ENCODE peak calls at places on chromosome 22, in nine cellular contexts. One of them, this sample, is unnamed. For H3K27me3, the result is how much of the 10 kb centered on the place peaks cover.

GRCh38 chr22:38314992-38315800 is 2.0 kb downstream of the CSNK1E start:
- DNase-seq in PC-3: no peak
- DNase-seq in CD8-positive, alpha-beta T cell: no peak
- DNase-seq in MM.1S: peak
- DNase-seq in psoas muscle: no peak
- DNase-seq in brain microvascular endothelial cell: no peak
- DNase-seq in IMR-90: peak
- DNase-seq in ovary: no peak
- DNase-seq in upper lobe of right lung: no peak
- DNase-seq in this sample: no peak

GRCh38 chr22:35839811-35840739 is 122.4 kb downstream of the APOL5 start:
- DNase-seq in PC-3: peak
- DNase-seq in CD8-positive, alpha-beta T cell: no peak
- DNase-seq in MM.1S: peak
- DNase-seq in psoas muscle: peak
- DNase-seq in brain microvascular endothelial cell: peak
- DNase-seq in IMR-90: peak
- DNase-seq in ovary: peak
- DNase-seq in upper lobe of right lung: peak
- DNase-seq in this sample: peak

GRCh38 chr22:26502688-26503561 is 9.3 kb downstream of the TFIP11 start:
- DNase-seq in PC-3: peak
- DNase-seq in CD8-positive, alpha-beta T cell: peak
- DNase-seq in MM.1S: peak
- DNase-seq in psoas muscle: peak
- DNase-seq in brain microvascular endothelial cell: peak
- DNase-seq in IMR-90: peak
- DNase-seq in ovary: no peak
- DNase-seq in upper lobe of right lung: no peak
- DNase-seq in this sample: peak

GRCh38 chr22:28855355-28856094 is 27.8 kb upstream of the ZNRF3 start:
- DNase-seq in PC-3: peak
- DNase-seq in CD8-positive, alpha-beta T cell: peak
- DNase-seq in MM.1S: peak
- DNase-seq in psoas muscle: no peak
- DNase-seq in brain microvascular endothelial cell: peak
- DNase-seq in IMR-90: peak
- DNase-seq in ovary: peak
- DNase-seq in upper lobe of right lung: no peak
- DNase-seq in this sample: peak

GRCh38 chr22:19853879-19854777 is 546 bp downstream of the GNB1L start:
- DNase-seq in PC-3: no peak
- DNase-seq in CD8-positive, alpha-beta T cell: no peak
- DNase-seq in MM.1S: peak
- DNase-seq in psoas muscle: no peak
- DNase-seq in brain microvascular endothelial cell: no peak
- DNase-seq in IMR-90: no peak
- DNase-seq in ovary: no peak
- DNase-seq in upper lobe of right lung: peak
- DNase-seq in this sample: no peak

GRCh38 chr22:45648320-45649070 is 23.1 kb upstream of the ATXN10 start:
- DNase-seq in PC-3: no peak
- DNase-seq in CD8-positive, alpha-beta T cell: no peak
- DNase-seq in MM.1S: no peak
- DNase-seq in psoas muscle: no peak
- DNase-seq in brain microvascular endothelial cell: no peak
- DNase-seq in IMR-90: no peak
- DNase-seq in ovary: no peak
- DNase-seq in upper lobe of right lung: peak
- DNase-seq in this sample: no peak

GRCh38 chr22:39264344-39265116 is 19.7 kb upstream of the PDGFB start:
- DNase-seq in PC-3: no peak
- DNase-seq in CD8-positive, alpha-beta T cell: no peak
- DNase-seq in MM.1S: no peak
- DNase-seq in psoas muscle: peak
- DNase-seq in brain microvascular endothelial cell: no peak
- DNase-seq in IMR-90: no peak
- DNase-seq in ovary: no peak
- DNase-seq in upper lobe of right lung: no peak
- DNase-seq in this sample: no peak

GRCh38 chr22:46432164-46433068 is 96.9 kb downstream of the TRMU start:
- DNase-seq in PC-3: no peak
- DNase-seq in CD8-positive, alpha-beta T cell: peak
- DNase-seq in MM.1S: peak
- DNase-seq in psoas muscle: no peak
- DNase-seq in brain microvascular endothelial cell: no peak
- DNase-seq in IMR-90: no peak
- DNase-seq in ovary: no peak
- DNase-seq in upper lobe of right lung: no peak
- DNase-seq in this sample: no peak

GRCh38 chr22:17705565-17706450 is 67.3 kb downstream of the BCL2L13 start:
- DNase-seq in PC-3: peak
- DNase-seq in CD8-positive, alpha-beta T cell: no peak
- DNase-seq in MM.1S: no peak
- DNase-seq in psoas muscle: no peak
- DNase-seq in brain microvascular endothelial cell: no peak
- DNase-seq in IMR-90: peak
- DNase-seq in ovary: no peak
- DNase-seq in upper lobe of right lung: no peak
- DNase-seq in this sample: peak

GRCh38 chr22:17706947-17707346 is 67.3 kb downstream of the BID start:
- DNase-seq in PC-3: no peak
- DNase-seq in CD8-positive, alpha-beta T cell: no peak
- DNase-seq in MM.1S: no peak
- DNase-seq in psoas muscle: no peak
- DNase-seq in brain microvascular endothelial cell: no peak
- DNase-seq in IMR-90: no peak
- DNase-seq in ovary: no peak
- DNase-seq in upper lobe of right lung: no peak
- DNase-seq in this sample: no peak

GRCh38 chr22:17706451-17706900 is 67.8 kb downstream of the BID start:
- DNase-seq in PC-3: peak
- DNase-seq in CD8-positive, alpha-beta T cell: peak
- DNase-seq in MM.1S: peak
- DNase-seq in psoas muscle: no peak
- DNase-seq in brain microvascular endothelial cell: peak
- DNase-seq in IMR-90: peak
- DNase-seq in ovary: peak
- DNase-seq in upper lobe of right lung: no peak
- DNase-seq in this sample: peak

GRCh38 chr22:17710023-17710422 is 64.2 kb downstream of the BID start:
- DNase-seq in PC-3: no peak
- DNase-seq in CD8-positive, alpha-beta T cell: no peak
- DNase-seq in MM.1S: no peak
- DNase-seq in psoas muscle: no peak
- DNase-seq in brain microvascular endothelial cell: no peak
- DNase-seq in IMR-90: no peak
- DNase-seq in ovary: no peak
- DNase-seq in upper lobe of right lung: no peak
- DNase-seq in this sample: no peak

DNA sequence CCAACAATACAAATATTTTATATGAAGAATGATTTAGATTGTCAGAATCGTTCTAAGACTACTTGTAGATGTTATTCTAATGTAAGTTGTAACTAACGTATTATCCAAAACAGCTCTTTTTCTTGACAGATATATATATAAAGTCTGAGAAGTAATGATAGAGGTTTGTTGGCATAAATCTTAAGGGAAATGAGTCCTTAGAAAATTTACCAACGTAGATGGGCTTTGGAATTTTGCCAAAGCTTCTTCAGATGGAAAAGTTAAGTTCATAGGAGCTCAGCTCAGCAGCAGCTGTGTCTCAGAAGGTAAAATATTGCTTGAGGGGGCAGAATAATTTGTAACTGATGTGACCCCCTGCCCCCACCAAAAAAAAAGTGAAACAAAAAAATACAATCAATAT is 66.7 kb downstream of the BID start:
- DNase-seq in PC-3: no peak
- DNase-seq in CD8-positive, alpha-beta T cell: no peak
- DNase-seq in MM.1S: no peak
- DNase-seq in psoas muscle: no peak
- DNase-seq in brain microvascular endothelial cell: no peak
- DNase-seq in IMR-90: no peak
- DNase-seq in ovary: no peak
- DNase-seq in upper lobe of right lung: no peak
- DNase-seq in this sample: no peak
- H3K4me3 ChIP-seq in PC-3: no peak
- H3K4me3 ChIP-seq in CD8-positive, alpha-beta T cell: no peak
- H3K4me3 ChIP-seq in MM.1S: no peak
- H3K4me3 ChIP-seq in psoas muscle: peak
- H3K4me3 ChIP-seq in brain microvascular endothelial cell: peak
- H3K4me3 ChIP-seq in IMR-90: peak
- H3K4me3 ChIP-seq in ovary: no peak
- H3K4me3 ChIP-seq in upper lobe of right lung: peak
- H3K4me3 ChIP-seq in this sample: no peak

GRCh38 chr22:32333769-32334639 is 23.7 kb upstream of the RFPL3 start:
- DNase-seq in PC-3: no peak
- DNase-seq in CD8-positive, alpha-beta T cell: no peak
- DNase-seq in MM.1S: no peak
- DNase-seq in psoas muscle: no peak
- DNase-seq in brain microvascular endothelial cell: no peak
- DNase-seq in IMR-90: no peak
- DNase-seq in ovary: no peak
- DNase-seq in upper lobe of right lung: peak
- DNase-seq in this sample: no peak

GRCh38 chr22:32334640-32335365 is 22.9 kb upstream of the RFPL3 start:
- DNase-seq in PC-3: no peak
- DNase-seq in CD8-positive, alpha-beta T cell: no peak
- DNase-seq in MM.1S: no peak
- DNase-seq in psoas muscle: no peak
- DNase-seq in brain microvascular endothelial cell: no peak
- DNase-seq in IMR-90: no peak
- DNase-seq in ovary: no peak
- DNase-seq in upper lobe of right lung: peak
- DNase-seq in this sample: no peak

GRCh38 chr22:32333141-32333768 is 24.4 kb upstream of the RFPL3 start:
- DNase-seq in PC-3: no peak
- DNase-seq in CD8-positive, alpha-beta T cell: no peak
- DNase-seq in MM.1S: no peak
- DNase-seq in psoas muscle: no peak
- DNase-seq in brain microvascular endothelial cell: no peak
- DNase-seq in IMR-90: no peak
- DNase-seq in ovary: no peak
- DNase-seq in upper lobe of right lung: peak
- DNase-seq in this sample: no peak

GRCh38 chr22:32331236-32331917 is 26.3 kb upstream of the RFPL3 start:
- DNase-seq in PC-3: no peak
- DNase-seq in CD8-positive, alpha-beta T cell: no peak
- DNase-seq in MM.1S: no peak
- DNase-seq in psoas muscle: no peak
- DNase-seq in brain microvascular endothelial cell: no peak
- DNase-seq in IMR-90: no peak
- DNase-seq in ovary: no peak
- DNase-seq in upper lobe of right lung: peak
- DNase-seq in this sample: no peak

DNA sequence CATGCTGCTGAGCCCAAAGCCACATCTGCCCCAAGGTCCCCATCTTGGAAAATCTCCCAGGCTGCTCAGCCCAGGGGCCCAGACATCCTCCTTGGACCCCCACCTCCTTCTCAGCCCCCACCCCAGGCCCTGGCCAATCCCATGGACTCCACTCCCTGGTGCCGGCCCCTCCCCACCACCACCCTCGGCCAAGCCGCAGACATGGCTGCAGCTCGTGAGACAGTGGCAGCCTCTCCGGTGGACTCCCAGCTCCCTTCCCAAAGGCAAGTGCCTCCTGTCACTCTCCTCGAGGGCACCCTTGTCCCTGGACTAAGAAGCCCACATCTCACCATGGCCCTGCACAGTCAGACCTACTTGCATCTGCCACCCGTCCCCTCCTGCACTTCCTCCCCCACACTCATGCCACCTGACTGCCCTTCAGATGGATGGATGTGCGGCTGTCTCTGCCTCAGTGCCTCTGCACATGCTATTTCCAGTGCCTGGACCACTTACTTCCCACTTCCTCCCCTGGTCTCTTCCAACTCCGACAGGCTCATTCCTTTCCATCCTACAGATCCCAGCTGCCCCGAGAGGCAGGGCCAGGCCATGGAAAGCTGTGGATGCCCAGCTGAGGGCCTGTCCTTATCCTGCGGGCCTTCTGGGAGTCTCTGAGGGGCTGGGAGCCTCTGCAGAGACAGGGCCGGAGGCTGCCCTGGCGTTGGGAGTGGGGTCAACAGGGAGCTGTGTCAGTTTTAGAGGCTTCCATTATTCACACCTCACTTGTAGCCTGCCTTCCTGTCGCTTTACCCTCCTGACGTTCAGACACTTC is 25.5 kb upstream of the RFPL3 start:
- DNase-seq in PC-3: no peak
- DNase-seq in CD8-positive, alpha-beta T cell: no peak
- DNase-seq in MM.1S: no peak
- DNase-seq in psoas muscle: no peak
- DNase-seq in brain microvascular endothelial cell: no peak
- DNase-seq in IMR-90: no peak
- DNase-seq in ovary: no peak
- DNase-seq in upper lobe of right lung: peak
- DNase-seq in this sample: no peak
- H3K27me3 ChIP-seq in PC-3: under half
- H3K27me3 ChIP-seq in CD8-positive, alpha-beta T cell: under half
- H3K27me3 ChIP-seq in MM.1S: under half
- H3K27me3 ChIP-seq in psoas muscle: under half
- H3K27me3 ChIP-seq in brain microvascular endothelial cell: under half
- H3K27me3 ChIP-seq in IMR-90: under half
- H3K27me3 ChIP-seq in ovary: under half
- H3K27me3 ChIP-seq in upper lobe of right lung: under half
- H3K27me3 ChIP-seq in this sample: under half

GRCh38 chr22:31081963-31082605 is 966 bp downstream of the SMTN start:
- DNase-seq in PC-3: peak
- DNase-seq in CD8-positive, alpha-beta T cell: no peak
- DNase-seq in MM.1S: no peak
- DNase-seq in psoas muscle: peak
- DNase-seq in brain microvascular endothelial cell: peak
- DNase-seq in IMR-90: peak
- DNase-seq in ovary: no peak
- DNase-seq in upper lobe of right lung: no peak
- DNase-seq in this sample: peak

GRCh38 chr22:31083923-31084810 is 3.0 kb downstream of the SMTN start:
- DNase-seq in PC-3: no peak
- DNase-seq in CD8-positive, alpha-beta T cell: no peak
- DNase-seq in MM.1S: peak
- DNase-seq in psoas muscle: no peak
- DNase-seq in brain microvascular endothelial cell: no peak
- DNase-seq in IMR-90: no peak
- DNase-seq in ovary: no peak
- DNase-seq in upper lobe of right lung: no peak
- DNase-seq in this sample: no peak

GRCh38 chr22:31080848-31081649 is at the start of gene SMTN:
- DNase-seq in PC-3: peak
- DNase-seq in CD8-positive, alpha-beta T cell: peak
- DNase-seq in MM.1S: peak
- DNase-seq in psoas muscle: peak
- DNase-seq in brain microvascular endothelial cell: peak
- DNase-seq in IMR-90: peak
- DNase-seq in ovary: peak
- DNase-seq in upper lobe of right lung: peak
- DNase-seq in this sample: peak

GRCh38 chr22:31083377-31083768 is 2.3 kb downstream of the SMTN start:
- DNase-seq in PC-3: no peak
- DNase-seq in CD8-positive, alpha-beta T cell: no peak
- DNase-seq in MM.1S: no peak
- DNase-seq in psoas muscle: peak
- DNase-seq in brain microvascular endothelial cell: no peak
- DNase-seq in IMR-90: no peak
- DNase-seq in ovary: peak
- DNase-seq in upper lobe of right lung: no peak
- DNase-seq in this sample: no peak

DNA sequence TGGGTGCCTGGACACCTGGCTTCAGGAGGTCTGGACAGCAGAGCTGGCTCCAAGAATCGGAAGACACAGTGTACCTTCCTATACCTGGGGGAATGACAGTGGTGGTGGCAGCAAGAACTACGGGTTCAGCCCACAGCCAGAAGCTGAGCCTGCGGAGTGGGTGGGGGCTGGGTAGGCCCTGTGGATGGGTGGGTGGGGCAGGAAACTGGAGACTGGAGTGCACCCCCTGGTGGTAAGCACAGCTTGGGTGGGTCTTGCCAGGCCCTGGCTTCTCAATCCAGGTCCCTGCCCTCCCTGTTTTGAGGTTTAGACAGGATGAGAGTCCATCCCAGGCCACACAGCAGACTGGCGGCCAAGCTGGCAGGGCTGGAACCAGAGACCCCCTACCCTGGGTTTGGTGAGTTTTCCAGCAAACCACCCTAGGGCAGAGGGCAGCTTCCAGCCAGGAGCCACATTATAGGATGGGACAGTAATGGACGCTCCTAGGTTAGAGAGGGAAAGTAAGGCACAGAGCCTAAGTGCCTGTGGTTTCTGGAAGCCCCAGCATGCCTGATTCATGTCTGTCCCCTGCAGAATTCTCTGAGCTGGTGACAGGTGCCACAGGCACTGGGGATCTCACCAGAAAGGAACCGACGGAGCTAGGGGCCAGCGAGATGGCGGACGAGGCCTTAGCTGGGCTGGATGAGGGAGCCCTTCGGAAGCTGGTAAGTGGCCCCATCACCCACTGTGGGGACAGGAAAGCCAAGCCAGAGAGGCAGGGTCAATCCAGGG is 1.7 kb downstream of the SMTN start:
- DNase-seq in PC-3: peak
- DNase-seq in CD8-positive, alpha-beta T cell: peak
- DNase-seq in MM.1S: no peak
- DNase-seq in psoas muscle: peak
- DNase-seq in brain microvascular endothelial cell: peak
- DNase-seq in IMR-90: peak
- DNase-seq in ovary: peak
- DNase-seq in upper lobe of right lung: no peak
- DNase-seq in this sample: peak
- TF ChIP-seq CTCF in PC-3: peak
- TF ChIP-seq CTCF in CD8-positive, alpha-beta T cell: peak
- TF ChIP-seq CTCF in MM.1S: peak
- TF ChIP-seq CTCF in psoas muscle: peak
- TF ChIP-seq CTCF in brain microvascular endothelial cell: peak
- TF ChIP-seq CTCF in IMR-90: peak
- TF ChIP-seq CTCF in ovary: peak
- TF ChIP-seq CTCF in upper lobe of right lung: peak
- TF ChIP-seq CTCF in this sample: peak

GRCh38 chr22:22185217-22185616 is 59.4 kb upstream of the VPREB1 start:
- DNase-seq in PC-3: no peak
- DNase-seq in CD8-positive, alpha-beta T cell: no peak
- DNase-seq in MM.1S: no peak
- DNase-seq in psoas muscle: no peak
- DNase-seq in brain microvascular endothelial cell: no peak
- DNase-seq in IMR-90: no peak
- DNase-seq in ovary: no peak
- DNase-seq in upper lobe of right lung: no peak
- DNase-seq in this sample: no peak
- H3K4me3 ChIP-seq in PC-3: no peak
- H3K4me3 ChIP-seq in CD8-positive, alpha-beta T cell: no peak
- H3K4me3 ChIP-seq in MM.1S: no peak
- H3K4me3 ChIP-seq in psoas muscle: no peak
- H3K4me3 ChIP-seq in brain microvascular endothelial cell: no peak
- H3K4me3 ChIP-seq in IMR-90: no peak
- H3K4me3 ChIP-seq in ovary: no peak
- H3K4me3 ChIP-seq in upper lobe of right lung: no peak
- H3K4me3 ChIP-seq in this sample: no peak

This sample was measured in bronchial epithelial cell.